ENCODE peak calls at places on chromosomes 6 and 20, in ten cellular contexts. One of them, this sample, is unnamed.

GRCh38 chr6:29720863-29721262 is 2.4 kb upstream of the HLA-F start:
- DNase-seq in CD8-positive, alpha-beta memory T cell: no peak
- DNase-seq in breast epithelium: no peak
- DNase-seq in fibroblast of lung: no peak
- DNase-seq in Peyer's patch: peak
- DNase-seq in right cardiac atrium: no peak
- DNase-seq in GM23248: no peak
- DNase-seq in heart left ventricle: no peak
- DNase-seq in spleen: no peak
- DNase-seq in GM23338: peak
- DNase-seq in this sample: no peak

GRCh38 chr6:110528051-110528929 is 51.9 kb upstream of the SLC22A16 start:
- DNase-seq in GM23338: peak
- DNase-seq in heart left ventricle: peak
- DNase-seq in CD8-positive, alpha-beta memory T cell: peak
- DNase-seq in right cardiac atrium: peak
- DNase-seq in Peyer's patch: peak
- DNase-seq in GM23248: peak
- DNase-seq in fibroblast of lung: peak
- DNase-seq in breast epithelium: no peak
- DNase-seq in spleen: no peak
- DNase-seq in this sample: peak

GRCh38 chr6:125674230-125674629 is 75.2 kb upstream of the HEY2 start:
- DNase-seq in CD8-positive, alpha-beta memory T cell: no peak
- DNase-seq in Peyer's patch: no peak
- DNase-seq in breast epithelium: no peak
- DNase-seq in fibroblast of lung: no peak
- DNase-seq in GM23248: no peak
- DNase-seq in GM23338: no peak
- DNase-seq in heart left ventricle: no peak
- DNase-seq in right cardiac atrium: no peak
- DNase-seq in spleen: no peak
- DNase-seq in this sample: no peak

GRCh38 chr20:47493175-47493953 is 8.3 kb upstream of the NCOA3 start:
- DNase-seq in CD8-positive, alpha-beta memory T cell: peak
- DNase-seq in GM23338: no peak
- DNase-seq in right cardiac atrium: peak
- DNase-seq in heart left ventricle: peak
- DNase-seq in GM23248: peak
- DNase-seq in breast epithelium: peak
- DNase-seq in spleen: peak
- DNase-seq in fibroblast of lung: peak
- DNase-seq in Peyer's patch: peak
- DNase-seq in this sample: peak

GRCh38 chr20:11229772-11230171 is 556.0 kb upstream of the JAG1 start:
- DNase-seq in GM23248: peak
- DNase-seq in breast epithelium: no peak
- DNase-seq in right cardiac atrium: peak
- DNase-seq in spleen: no peak
- DNase-seq in heart left ventricle: peak
- DNase-seq in fibroblast of lung: peak
- DNase-seq in CD8-positive, alpha-beta memory T cell: no peak
- DNase-seq in Peyer's patch: no peak
- DNase-seq in GM23338: no peak
- DNase-seq in this sample: peak

GRCh38 chr20:13753436-13754036 is 31.2 kb downstream of the ESF1 start:
- DNase-seq in GM23248: no peak
- DNase-seq in fibroblast of lung: no peak
- DNase-seq in heart left ventricle: no peak
- DNase-seq in right cardiac atrium: no peak
- DNase-seq in Peyer's patch: no peak
- DNase-seq in breast epithelium: no peak
- DNase-seq in spleen: no peak
- DNase-seq in GM23338: no peak
- DNase-seq in CD8-positive, alpha-beta memory T cell: no peak
- DNase-seq in this sample: no peak

GRCh38 chr6:147029923-147030322 is 174.3 kb upstream of the STXBP5 start:
- DNase-seq in GM23338: no peak
- DNase-seq in spleen: no peak
- DNase-seq in breast epithelium: no peak
- DNase-seq in heart left ventricle: no peak
- DNase-seq in CD8-positive, alpha-beta memory T cell: no peak
- DNase-seq in fibroblast of lung: no peak
- DNase-seq in Peyer's patch: no peak
- DNase-seq in GM23248: no peak
- DNase-seq in right cardiac atrium: no peak
- DNase-seq in this sample: no peak

GRCh38 chr6:56541736-56542366 is 100.8 kb downstream of the DST start:
- DNase-seq in spleen: no peak
- DNase-seq in CD8-positive, alpha-beta memory T cell: no peak
- DNase-seq in fibroblast of lung: no peak
- DNase-seq in heart left ventricle: no peak
- DNase-seq in right cardiac atrium: no peak
- DNase-seq in GM23248: no peak
- DNase-seq in Peyer's patch: no peak
- DNase-seq in GM23338: no peak
- DNase-seq in breast epithelium: no peak
- DNase-seq in this sample: no peak

GRCh38 chr20:63499333-63499969 is 568 bp upstream of the EEF1A2 start:
- DNase-seq in heart left ventricle: no peak
- DNase-seq in GM23248: no peak
- DNase-seq in fibroblast of lung: no peak
- DNase-seq in GM23338: no peak
- DNase-seq in right cardiac atrium: peak
- DNase-seq in Peyer's patch: no peak
- DNase-seq in spleen: no peak
- DNase-seq in breast epithelium: no peak
- DNase-seq in CD8-positive, alpha-beta memory T cell: no peak
- DNase-seq in this sample: no peak

GRCh38 chr20:63500151-63500901 is 1.4 kb upstream of the EEF1A2 start:
- DNase-seq in GM23338: no peak
- DNase-seq in Peyer's patch: no peak
- DNase-seq in spleen: no peak
- DNase-seq in heart left ventricle: peak
- DNase-seq in fibroblast of lung: no peak
- DNase-seq in breast epithelium: no peak
- DNase-seq in CD8-positive, alpha-beta memory T cell: no peak
- DNase-seq in right cardiac atrium: peak
- DNase-seq in GM23248: no peak
- DNase-seq in this sample: no peak

GRCh38 chr20:63497946-63498935 is 642 bp downstream of the EEF1A2 start:
- DNase-seq in breast epithelium: no peak
- DNase-seq in Peyer's patch: no peak
- DNase-seq in right cardiac atrium: peak
- DNase-seq in fibroblast of lung: peak
- DNase-seq in CD8-positive, alpha-beta memory T cell: no peak
- DNase-seq in heart left ventricle: peak
- DNase-seq in spleen: no peak
- DNase-seq in GM23248: peak
- DNase-seq in GM23338: no peak
- DNase-seq in this sample: peak

GRCh38 chr20:63497138-63497945 is 1.5 kb downstream of the EEF1A2 start:
- DNase-seq in breast epithelium: no peak
- DNase-seq in fibroblast of lung: no peak
- DNase-seq in GM23248: no peak
- DNase-seq in Peyer's patch: no peak
- DNase-seq in spleen: no peak
- DNase-seq in CD8-positive, alpha-beta memory T cell: no peak
- DNase-seq in right cardiac atrium: peak
- DNase-seq in heart left ventricle: peak
- DNase-seq in GM23338: no peak
- DNase-seq in this sample: no peak

GRCh38 chr20:63498950-63499332 is at the start of gene EEF1A2:
- DNase-seq in CD8-positive, alpha-beta memory T cell: peak
- DNase-seq in right cardiac atrium: peak
- DNase-seq in GM23248: peak
- DNase-seq in spleen: peak
- DNase-seq in GM23338: no peak
- DNase-seq in Peyer's patch: peak
- DNase-seq in fibroblast of lung: no peak
- DNase-seq in breast epithelium: no peak
- DNase-seq in heart left ventricle: peak
- DNase-seq in this sample: no peak
- H3K4me3 ChIP-seq in CD8-positive, alpha-beta memory T cell: no peak
- H3K4me3 ChIP-seq in right cardiac atrium: peak
- H3K4me3 ChIP-seq in GM23248: no peak
- H3K4me3 ChIP-seq in spleen: peak
- H3K4me3 ChIP-seq in GM23338: peak
- H3K4me3 ChIP-seq in Peyer's patch: peak
- H3K4me3 ChIP-seq in fibroblast of lung: no peak
- H3K4me3 ChIP-seq in breast epithelium: peak
- H3K4me3 ChIP-seq in heart left ventricle: peak
- H3K4me3 ChIP-seq in this sample: peak

GRCh38 chr6:151005126-151005525 is 139.6 kb downstream of the MTHFD1L start:
- DNase-seq in CD8-positive, alpha-beta memory T cell: no peak
- DNase-seq in Peyer's patch: no peak
- DNase-seq in right cardiac atrium: no peak
- DNase-seq in GM23248: peak
- DNase-seq in spleen: no peak
- DNase-seq in fibroblast of lung: no peak
- DNase-seq in heart left ventricle: no peak
- DNase-seq in breast epithelium: no peak
- DNase-seq in GM23338: no peak
- DNase-seq in this sample: no peak

GRCh38 chr6:151002562-151002961 is 137.1 kb downstream of the MTHFD1L start:
- DNase-seq in GM23338: no peak
- DNase-seq in heart left ventricle: no peak
- DNase-seq in spleen: no peak
- DNase-seq in fibroblast of lung: no peak
- DNase-seq in CD8-positive, alpha-beta memory T cell: no peak
- DNase-seq in right cardiac atrium: no peak
- DNase-seq in GM23248: no peak
- DNase-seq in Peyer's patch: no peak
- DNase-seq in breast epithelium: no peak
- DNase-seq in this sample: no peak

GRCh38 chr6:151005896-151006632 is 140.6 kb downstream of the MTHFD1L start:
- DNase-seq in Peyer's patch: no peak
- DNase-seq in GM23338: no peak
- DNase-seq in CD8-positive, alpha-beta memory T cell: no peak
- DNase-seq in breast epithelium: no peak
- DNase-seq in right cardiac atrium: no peak
- DNase-seq in heart left ventricle: no peak
- DNase-seq in fibroblast of lung: no peak
- DNase-seq in GM23248: no peak
- DNase-seq in spleen: no peak
- DNase-seq in this sample: no peak

GRCh38 chr6:151007069-151007468 is 141.6 kb downstream of the MTHFD1L start:
- DNase-seq in GM23338: peak
- DNase-seq in right cardiac atrium: no peak
- DNase-seq in Peyer's patch: no peak
- DNase-seq in breast epithelium: no peak
- DNase-seq in spleen: no peak
- DNase-seq in fibroblast of lung: no peak
- DNase-seq in CD8-positive, alpha-beta memory T cell: no peak
- DNase-seq in GM23248: no peak
- DNase-seq in heart left ventricle: no peak
- DNase-seq in this sample: no peak

DNA sequence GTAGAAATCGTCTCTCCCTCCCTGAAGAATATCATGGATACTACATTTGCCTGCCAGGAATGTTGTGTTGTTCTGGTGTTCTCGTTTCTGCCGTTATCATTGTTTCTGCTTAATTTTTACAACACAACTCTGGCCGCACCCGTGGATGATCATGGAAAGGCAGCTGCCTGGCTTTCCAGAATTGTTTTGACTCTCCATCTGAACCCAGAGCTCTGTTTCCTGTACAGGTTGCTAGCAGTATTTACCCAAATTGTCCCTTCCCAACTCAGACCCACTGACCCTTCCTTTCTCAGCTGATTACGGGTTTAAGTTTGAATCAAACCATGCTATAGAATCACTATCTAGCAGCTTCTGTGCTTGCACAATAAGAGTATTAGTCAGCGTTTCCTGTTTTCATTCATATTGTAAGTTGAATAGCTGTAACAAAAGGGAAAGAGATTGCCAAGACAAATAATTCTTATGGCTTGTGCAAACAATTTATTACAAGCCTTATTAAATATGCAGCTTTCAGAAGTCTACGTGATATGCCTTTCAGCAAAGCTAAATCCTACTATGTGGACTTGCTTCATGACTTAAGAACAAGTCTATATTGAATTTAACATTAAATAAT is 139.0 kb downstream of the MTHFD1L start:
- DNase-seq in Peyer's patch: no peak
- DNase-seq in right cardiac atrium: peak
- DNase-seq in spleen: no peak
- DNase-seq in heart left ventricle: no peak
- DNase-seq in GM23338: no peak
- DNase-seq in GM23248: peak
- DNase-seq in CD8-positive, alpha-beta memory T cell: no peak
- DNase-seq in breast epithelium: no peak
- DNase-seq in fibroblast of lung: peak
- DNase-seq in this sample: no peak
- H3K4me3 ChIP-seq in Peyer's patch: no peak
- H3K4me3 ChIP-seq in right cardiac atrium: no peak
- H3K4me3 ChIP-seq in spleen: no peak
- H3K4me3 ChIP-seq in heart left ventricle: no peak
- H3K4me3 ChIP-seq in GM23338: no peak
- H3K4me3 ChIP-seq in GM23248: peak
- H3K4me3 ChIP-seq in CD8-positive, alpha-beta memory T cell: no peak
- H3K4me3 ChIP-seq in breast epithelium: peak
- H3K4me3 ChIP-seq in fibroblast of lung: no peak
- H3K4me3 ChIP-seq in this sample: peak

GRCh38 chr6:72639920-72640621 is 18.2 kb downstream of the KCNQ5 start:
- DNase-seq in heart left ventricle: no peak
- DNase-seq in CD8-positive, alpha-beta memory T cell: no peak
- DNase-seq in GM23338: no peak
- DNase-seq in breast epithelium: no peak
- DNase-seq in spleen: no peak
- DNase-seq in Peyer's patch: no peak
- DNase-seq in fibroblast of lung: no peak
- DNase-seq in right cardiac atrium: no peak
- DNase-seq in GM23248: no peak
- DNase-seq in this sample: no peak

GRCh38 chr6:72640622-72640930 is 18.7 kb downstream of the KCNQ5 start:
- DNase-seq in right cardiac atrium: no peak
- DNase-seq in CD8-positive, alpha-beta memory T cell: no peak
- DNase-seq in GM23248: no peak
- DNase-seq in heart left ventricle: no peak
- DNase-seq in breast epithelium: no peak
- DNase-seq in spleen: no peak
- DNase-seq in fibroblast of lung: no peak
- DNase-seq in Peyer's patch: no peak
- DNase-seq in GM23338: no peak
- DNase-seq in this sample: no peak

GRCh38 chr6:72643214-72643613 is 21.4 kb downstream of the KCNQ5 start:
- DNase-seq in GM23248: peak
- DNase-seq in breast epithelium: no peak
- DNase-seq in fibroblast of lung: no peak
- DNase-seq in GM23338: no peak
- DNase-seq in spleen: no peak
- DNase-seq in CD8-positive, alpha-beta memory T cell: no peak
- DNase-seq in Peyer's patch: no peak
- DNase-seq in right cardiac atrium: no peak
- DNase-seq in heart left ventricle: no peak
- DNase-seq in this sample: no peak

GRCh38 chr6:72646604-72647485 is 25.0 kb downstream of the KCNQ5 start:
- DNase-seq in breast epithelium: no peak
- DNase-seq in Peyer's patch: no peak
- DNase-seq in CD8-positive, alpha-beta memory T cell: no peak
- DNase-seq in GM23338: no peak
- DNase-seq in heart left ventricle: no peak
- DNase-seq in GM23248: peak
- DNase-seq in fibroblast of lung: no peak
- DNase-seq in right cardiac atrium: no peak
- DNase-seq in spleen: no peak
- DNase-seq in this sample: no peak

GRCh38 chr6:72642435-72642834 is 20.6 kb downstream of the KCNQ5 start:
- DNase-seq in heart left ventricle: no peak
- DNase-seq in GM23248: no peak
- DNase-seq in Peyer's patch: no peak
- DNase-seq in CD8-positive, alpha-beta memory T cell: no peak
- DNase-seq in breast epithelium: no peak
- DNase-seq in GM23338: no peak
- DNase-seq in fibroblast of lung: no peak
- DNase-seq in spleen: no peak
- DNase-seq in right cardiac atrium: no peak
- DNase-seq in this sample: no peak
- H3K4me3 ChIP-seq in heart left ventricle: no peak
- H3K4me3 ChIP-seq in GM23248: no peak
- H3K4me3 ChIP-seq in Peyer's patch: no peak
- H3K4me3 ChIP-seq in CD8-positive, alpha-beta memory T cell: no peak
- H3K4me3 ChIP-seq in breast epithelium: no peak
- H3K4me3 ChIP-seq in GM23338: no peak
- H3K4me3 ChIP-seq in fibroblast of lung: no peak
- H3K4me3 ChIP-seq in spleen: no peak
- H3K4me3 ChIP-seq in right cardiac atrium: no peak
- H3K4me3 ChIP-seq in this sample: no peak

DNA sequence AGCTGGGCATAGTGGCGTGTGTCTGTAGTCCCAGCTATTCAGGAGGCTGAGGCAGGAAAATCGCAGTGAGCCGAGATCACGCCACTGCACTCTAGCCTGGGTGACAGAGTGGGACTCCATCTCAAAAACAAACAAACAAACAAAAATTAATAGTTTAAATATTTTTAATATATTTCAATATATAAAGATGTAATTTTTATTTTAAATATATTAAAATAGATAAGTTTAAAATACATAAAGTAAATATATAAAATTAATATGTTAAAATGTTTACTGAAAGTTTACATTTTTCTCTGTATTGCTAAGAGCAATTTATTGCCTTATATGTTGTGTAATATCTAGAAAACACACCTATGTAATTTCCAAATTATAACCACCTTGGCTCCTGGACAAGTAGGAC is 44.7 kb upstream of the ESR1 start:
- DNase-seq in Peyer's patch: no peak
- DNase-seq in CD8-positive, alpha-beta memory T cell: no peak
- DNase-seq in heart left ventricle: no peak
- DNase-seq in GM23248: no peak
- DNase-seq in breast epithelium: no peak
- DNase-seq in GM23338: no peak
- DNase-seq in spleen: no peak
- DNase-seq in fibroblast of lung: no peak
- DNase-seq in right cardiac atrium: no peak
- DNase-seq in this sample: no peak
- H3K4me3 ChIP-seq in Peyer's patch: no peak
- H3K4me3 ChIP-seq in CD8-positive, alpha-beta memory T cell: no peak
- H3K4me3 ChIP-seq in heart left ventricle: no peak
- H3K4me3 ChIP-seq in GM23248: peak
- H3K4me3 ChIP-seq in breast epithelium: peak
- H3K4me3 ChIP-seq in GM23338: no peak
- H3K4me3 ChIP-seq in spleen: no peak
- H3K4me3 ChIP-seq in fibroblast of lung: peak
- H3K4me3 ChIP-seq in right cardiac atrium: peak
- H3K4me3 ChIP-seq in this sample: no peak